ENCODE peak calls at places on chromosomes 12 and 14, in five cellular contexts. U is naive thymus-derived CD4-positive, alpha-beta T cell; I is left ventricle myocardium inferior; E is IMR-90; T is lung. O is an unnamed sample.

GRCh38 chr12:10182662-10183061 is 3.8 kb downstream of the TMEM52B start:
- DNase-seq in U (no peak), I (no peak), E (peak; percentile 92), T (no peak), O (no peak)

GRCh38 chr12:127280393-127281275 is 986.3 kb upstream of the TMEM132C start:
- DNase-seq in U (peak; percentile 84), I (peak; percentile 21), E (no peak), T (peak; percentile 54), O (peak; percentile 57)

GRCh38 chr14:71703477-71703876 is 228.8 kb upstream of the RGS6 start:
- DNase-seq in U (no peak), I (no peak), E (peak; percentile 76), T (no peak), O (no peak)

GRCh38 chr14:24186831-24187537 is 1.6 kb downstream of the IPO4 start:
- DNase-seq in U (no peak), I (no peak), E (no peak), T (no peak), O (no peak)

GRCh38 chr14:84036863-84037262 is 1493.1 kb upstream of the FLRT2 start:
- DNase-seq in U (no peak), I (no peak), E (peak; percentile 42), T (no peak), O (no peak)

GRCh38 chr14:54715811-54716210 is 148.9 kb downstream of the SAMD4A start:
- DNase-seq in U (no peak), I (no peak), E (no peak), T (no peak), O (no peak)

GRCh38 chr14:62189698-62190097 is 427.5 kb downstream of the SNAPC1 start:
- DNase-seq in U (no peak), I (no peak), E (peak; percentile 78), T (no peak), O (no peak)

GRCh38 chr14:69631509-69631908 is 20.1 kb downstream of the SUSD6 start:
- DNase-seq in U (no peak), I (no peak), E (peak; percentile 94), T (no peak), O (no peak)

GRCh38 chr12:12210983-12211382 is 55.9 kb downstream of the LRP6 start:
- DNase-seq in U (no peak), I (no peak), E (no peak), T (no peak), O (no peak)

GRCh38 chr14:61462566-61463195 is 141.3 kb downstream of the PRKCH start:
- DNase-seq in U (no peak), I (no peak), E (peak; percentile 83), T (no peak), O (no peak)

GRCh38 chr12:5442251-5443006 is 10.5 kb downstream of the NTF3 start:
- DNase-seq in U (no peak), I (no peak), E (peak; percentile 73), T (no peak), O (no peak)

GRCh38 chr14:101839236-101839635 is 77.7 kb downstream of the PPP2R5C start:
- DNase-seq in U (no peak), I (no peak), E (no peak), T (no peak), O (no peak)

GRCh38 chr14:100078997-100079561 is 13.9 kb downstream of the EVL start:
- DNase-seq in U (peak; percentile 71), I (no peak), E (peak; percentile 72), T (no peak), O (peak; percentile 95)

GRCh38 chr12:48067250-48067938 is 38.5 kb downstream of the SENP1 start:
- DNase-seq in U (no peak), I (no peak), E (no peak), T (no peak), O (no peak)

GRCh38 chr12:48070731-48071130 is 35.1 kb downstream of the SENP1 start:
- DNase-seq in U (no peak), I (no peak), E (no peak), T (no peak), O (no peak)

GRCh38 chr12:48070033-48070432 is 35.8 kb downstream of the SENP1 start:
- DNase-seq in U (no peak), I (no peak), E (no peak), T (no peak), O (no peak)

GRCh38 chr12:48068457-48068856 is 37.4 kb downstream of the SENP1 start:
- DNase-seq in U (no peak), I (no peak), E (no peak), T (no peak), O (no peak)

GRCh38 chr12:48069253-48069652 is 36.6 kb downstream of the SENP1 start:
- DNase-seq in U (no peak), I (no peak), E (peak; percentile 10), T (no peak), O (no peak)
- H3K36me3 ChIP-seq in U (peaks cover 22% of the 10 kb centered on the region), I (peaks cover 97% of the 10 kb centered on the region), E (peaks cover 18% of the 10 kb centered on the region), T (peaks cover 11% of the 10 kb centered on the region), O (peaks cover 38% of the 10 kb centered on the region)

DNA sequence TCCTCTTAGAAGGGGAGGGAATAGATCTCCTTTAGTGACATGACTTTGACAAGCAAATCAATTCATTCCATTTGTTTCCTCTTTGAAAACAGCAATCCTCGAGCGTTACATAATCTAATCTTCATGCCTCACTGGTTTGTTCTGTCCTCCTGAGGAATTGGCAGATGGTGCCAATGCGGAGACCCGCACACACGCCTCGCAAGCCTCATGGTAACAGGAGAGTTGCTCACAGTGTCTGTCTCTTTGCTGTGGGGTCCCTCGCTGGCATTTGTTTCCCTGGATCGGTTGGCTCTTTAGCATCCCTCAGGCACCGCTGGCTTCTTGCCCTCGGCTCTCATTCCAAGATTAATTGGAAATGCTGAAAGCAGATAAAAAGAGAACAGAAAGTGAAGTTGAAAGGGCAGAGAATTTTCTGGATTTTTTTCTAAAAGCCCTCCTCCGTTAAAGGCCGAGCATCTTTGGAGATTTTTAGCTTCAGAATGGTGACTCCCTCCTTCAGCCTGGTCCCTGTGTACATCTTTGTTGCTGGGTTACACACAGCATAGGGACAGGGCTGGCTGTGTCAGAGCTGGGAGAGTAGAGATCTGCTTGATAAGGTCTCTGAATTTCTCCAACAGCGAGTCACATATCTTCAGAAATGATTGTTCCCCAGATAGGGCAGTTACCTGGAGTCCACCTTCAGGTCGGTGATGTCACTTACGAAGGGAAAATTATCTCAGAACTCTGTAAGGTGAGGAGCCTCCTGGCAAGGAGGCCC is 10.1 kb upstream of the CABP1 start:
- DNase-seq in U (no peak), I (no peak), E (no peak), T (no peak), O (no peak)
- H3K27me3 ChIP-seq in U (no peaks in the 10 kb centered on the region), I (peaks cover 15% of the 10 kb centered on the region), E (peaks cover 30% of the 10 kb centered on the region), T (no peaks in the 10 kb centered on the region), O (no peaks in the 10 kb centered on the region)

DNA sequence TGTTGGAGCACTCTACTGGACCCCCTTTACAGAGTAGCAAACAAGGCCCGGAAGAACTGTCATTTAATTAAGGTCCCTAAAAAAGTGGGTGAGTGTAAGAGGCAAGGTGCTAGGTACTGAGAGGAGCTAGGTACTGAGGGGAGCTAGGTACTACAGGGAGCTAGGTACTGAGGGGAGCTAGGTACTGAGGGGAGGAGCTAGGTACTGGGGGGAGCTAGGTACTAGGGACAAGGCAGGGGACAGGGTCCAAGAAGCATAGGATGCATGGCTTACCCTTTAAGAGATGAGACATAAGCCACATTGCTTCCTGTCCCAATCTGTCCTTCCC is 4.9 kb downstream of the KRT5 start:
- DNase-seq in U (no peak), I (no peak), E (no peak), T (no peak), O (no peak)
- H3K4me3 ChIP-seq in U (no peak overlapping the region), I (no peak overlapping the region), E (no peak overlapping the region), T (no peak overlapping the region), O (no peak overlapping the region)

GRCh38 chr12:57146925-57147640 is at the start of gene LRP1-AS:
- DNase-seq in U (no peak), I (no peak), E (no peak), T (no peak), O (no peak)

GRCh38 chr12:57150400-57150799 is 3.0 kb upstream of the LRP1-AS start:
- DNase-seq in U (no peak), I (no peak), E (no peak), T (no peak), O (no peak)

GRCh38 chr12:57149309-57149900 is 2.0 kb upstream of the LRP1-AS start:
- DNase-seq in U (no peak), I (peak; percentile 82), E (peak; percentile 61), T (peak; percentile 55), O (no peak)

GRCh38 chr12:57147641-57147944 is 174 bp upstream of the LRP1-AS start:
- DNase-seq in U (no peak), I (no peak), E (peak; percentile 74), T (no peak), O (no peak)

GRCh38 chr12:57148469-57149308 is 1.3 kb upstream of the LRP1-AS start:
- DNase-seq in U (no peak), I (peak; percentile 82), E (peak; percentile 77), T (no peak), O (no peak)
- H3K36me3 ChIP-seq in U (no peaks in the 10 kb centered on the region), I (peaks cover 41% of the 10 kb centered on the region), E (peaks cover 64% of the 10 kb centered on the region), T (peaks cover 15% of the 10 kb centered on the region), O (no peaks in the 10 kb centered on the region)

GRCh38 chr14:104936361-104937155 is 11.9 kb downstream of the PLD4 start:
- DNase-seq in U (no peak), I (peak; percentile 9), E (no peak), T (no peak), O (no peak)

GRCh38 chr14:104938436-104938835 is 13.8 kb downstream of the PLD4 start:
- DNase-seq in U (no peak), I (no peak), E (no peak), T (no peak), O (no peak)

GRCh38 chr14:104937161-104937560 is 12.5 kb downstream of the PLD4 start:
- DNase-seq in U (no peak), I (no peak), E (no peak), T (no peak), O (no peak)

GRCh38 chr14:104938960-104939359 is 14.3 kb downstream of the PLD4 start:
- DNase-seq in U (no peak), I (no peak), E (no peak), T (no peak), O (no peak)

GRCh38 chr14:104937694-104938365 is 13.2 kb downstream of the PLD4 start:
- DNase-seq in U (no peak), I (no peak), E (no peak), T (no peak), O (no peak)
- H3K27me3 ChIP-seq in U (no peaks in the 10 kb centered on the region), I (peaks cover 62% of the 10 kb centered on the region), E (peaks cover 43% of the 10 kb centered on the region), T (no peaks in the 10 kb centered on the region), O (no peaks in the 10 kb centered on the region)